ENCODE peak calls at places on chromosomes 13 and 19, in ten cellular contexts. M, Q, I, T, R, C, H, N, W and U are unnamed samples.
A peak's percentile ranks its signal among the peaks of the same experiment; 100 is the strongest.

GRCh38 chr19:4066176-4066606 is 508 bp downstream of the ZBTB7A start:
- DNase-seq in M (no peak), Q (no peak), I (no peak), T (no peak), R (no peak), C (no peak), H (no peak), N (no peak), W (peak; percentile 71), U (no peak)

GRCh38 chr19:30428856-30429255 is 56.7 kb downstream of the ZNF536 start:
- DNase-seq in M (no peak), Q (no peak), I (no peak), T (no peak), R (no peak), C (no peak), H (no peak), N (no peak), W (no peak), U (no peak)

GRCh38 chr19:37218592-37218935 is 550 bp downstream of the ZNF383 start:
- DNase-seq in M (no peak), Q (peak; percentile 34), I (no peak), T (no peak), R (no peak), C (no peak), H (no peak), N (no peak), W (no peak), U (no peak)

GRCh38 chr13:43307921-43308433 is 284.6 kb downstream of the DNAJC15 start:
- DNase-seq in M (peak; percentile 88), Q (peak; percentile 86), I (peak; percentile 37), T (peak; percentile 79), R (peak; percentile 59), C (peak; percentile 34), H (peak; percentile 16), N (peak; percentile 71), W (peak; percentile 67), U (no peak)

GRCh38 chr19:48635263-48635965 is 1.8 kb downstream of the DBP start:
- DNase-seq in M (peak; percentile 75), Q (no peak), I (peak; percentile 73), T (peak; percentile 78), R (no peak), C (no peak), H (peak; percentile 54), N (peak; percentile 72), W (peak; percentile 80), U (no peak)

GRCh38 chr19:17721821-17722220 is 2.5 kb downstream of the MAP1S start:
- DNase-seq in M (peak; percentile 35), Q (no peak), I (no peak), T (peak; percentile 31), R (no peak), C (peak; percentile 53), H (peak; percentile 19), N (no peak), W (no peak), U (no peak)

GRCh38 chr19:31002852-31003251 is 346.4 kb downstream of the TSHZ3 start:
- DNase-seq in M (no peak), Q (peak; percentile 4), I (no peak), T (no peak), R (no peak), C (no peak), H (no peak), N (no peak), W (no peak), U (no peak)

GRCh38 chr13:24693862-24694471 is 13.8 kb downstream of the ATP12A start:
- DNase-seq in M (no peak), Q (peak; percentile 67), I (peak; percentile 71), T (peak; percentile 38), R (no peak), C (peak; percentile 47), H (peak; percentile 78), N (peak; percentile 33), W (peak; percentile 49), U (peak; percentile 5)

GRCh38 chr13:107799001-107799400 is 416.3 kb downstream of the LIG4 start:
- DNase-seq in M (no peak), Q (no peak), I (no peak), T (no peak), R (no peak), C (no peak), H (peak; percentile 69), N (no peak), W (no peak), U (no peak)

GRCh38 chr13:99465454-99465853 is 35.8 kb upstream of the TM9SF2 start:
- DNase-seq in M (no peak), Q (no peak), I (no peak), T (no peak), R (no peak), C (no peak), H (no peak), N (no peak), W (no peak), U (no peak)

GRCh38 chr19:30557212-30557611 is 185.0 kb downstream of the ZNF536 start:
- DNase-seq in M (no peak), Q (no peak), I (no peak), T (no peak), R (no peak), C (no peak), H (peak; percentile 21), N (no peak), W (no peak), U (no peak)

GRCh38 chr19:7806876-7807275 is 23.1 kb upstream of the EVI5L start:
- DNase-seq in M (no peak), Q (no peak), I (no peak), T (no peak), R (no peak), C (no peak), H (no peak), N (no peak), W (no peak), U (no peak)

GRCh38 chr13:87536899-87537298 is 134.3 kb upstream of the SLITRK5 start:
- DNase-seq in M (no peak), Q (no peak), I (no peak), T (no peak), R (no peak), C (no peak), H (no peak), N (no peak), W (no peak), U (no peak)

GRCh38 chr13:77095288-77095687 is 68.3 kb upstream of the FBXL3 start:
- DNase-seq in M (no peak), Q (no peak), I (no peak), T (no peak), R (no peak), C (no peak), H (no peak), N (no peak), W (no peak), U (no peak)

GRCh38 chr13:89883893-89884448 is 1463.5 kb upstream of the MIR17HG start:
- DNase-seq in M (no peak), Q (no peak), I (no peak), T (no peak), R (no peak), C (no peak), H (no peak), N (no peak), W (no peak), U (no peak)

DNA sequence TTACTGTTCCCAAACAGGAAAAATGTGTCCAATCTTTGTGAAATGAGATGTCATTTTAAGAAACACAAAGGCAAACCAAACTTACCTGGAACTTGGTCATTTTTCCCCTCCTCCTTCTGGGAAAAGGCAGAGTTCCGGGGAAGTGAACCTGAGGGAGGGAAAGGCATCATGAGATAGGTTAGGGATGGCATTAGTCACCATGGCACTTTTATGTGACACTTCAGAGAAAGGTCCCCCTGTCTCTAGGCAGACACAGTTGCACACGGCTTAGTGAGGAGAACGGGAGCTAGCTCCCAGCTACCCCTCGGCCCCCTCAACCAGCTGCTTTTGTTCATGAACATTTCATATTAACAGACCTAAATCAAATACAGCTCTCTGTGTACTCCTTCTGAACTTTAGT is 1.5 kb downstream of the ZNF235 start:
- DNase-seq in M (no peak), Q (no peak), I (no peak), T (no peak), R (no peak), C (no peak), H (peak; percentile 12), N (no peak), W (no peak), U (no peak)
- H3K4me3 ChIP-seq in M (no peak overlapping the region), Q (peak overlapping the region; percentile 97), I (no peak overlapping the region), T (peak overlapping the region; percentile 92), R (peak overlapping the region; percentile 97), C (no peak overlapping the region), H (peak overlapping the region; percentile 89), N (no peak overlapping the region), W (no peak overlapping the region), U (no peak overlapping the region)

DNA sequence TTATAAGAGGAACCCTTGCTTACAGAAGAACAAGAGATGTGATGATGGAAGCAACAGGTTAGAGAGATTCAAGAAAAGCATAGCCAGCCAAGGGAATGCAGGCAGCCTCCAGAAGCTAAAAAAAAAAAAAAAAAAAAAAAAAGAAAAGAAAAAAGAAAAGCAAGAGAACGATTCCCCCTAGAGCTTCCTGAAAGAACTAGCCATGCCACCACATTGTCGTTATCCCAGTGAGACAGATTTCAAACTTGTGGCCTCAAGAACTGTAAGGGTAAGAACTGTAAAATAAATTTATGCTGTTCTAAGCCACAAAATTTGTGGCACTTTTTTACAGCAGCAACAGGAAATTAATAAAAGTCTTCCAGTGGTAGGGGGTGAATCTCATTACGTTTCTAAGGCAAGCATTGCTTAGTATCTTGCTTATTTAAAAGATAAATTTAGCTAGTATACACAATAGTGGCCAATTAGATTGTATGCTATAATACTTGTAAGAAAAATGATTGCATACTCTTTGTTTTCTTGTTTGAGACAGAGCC is 21.8 kb downstream of the RFXAP start:
- DNase-seq in M (no peak), Q (no peak), I (no peak), T (no peak), R (no peak), C (no peak), H (no peak), N (no peak), W (no peak), U (no peak)
- TF ChIP-seq CTCF in M (no peak), Q (peak; percentile 1), I (no peak), T (no peak), R (no peak), C (no peak), H (no peak), N (no peak), W (no peak), U (no peak)

DNA sequence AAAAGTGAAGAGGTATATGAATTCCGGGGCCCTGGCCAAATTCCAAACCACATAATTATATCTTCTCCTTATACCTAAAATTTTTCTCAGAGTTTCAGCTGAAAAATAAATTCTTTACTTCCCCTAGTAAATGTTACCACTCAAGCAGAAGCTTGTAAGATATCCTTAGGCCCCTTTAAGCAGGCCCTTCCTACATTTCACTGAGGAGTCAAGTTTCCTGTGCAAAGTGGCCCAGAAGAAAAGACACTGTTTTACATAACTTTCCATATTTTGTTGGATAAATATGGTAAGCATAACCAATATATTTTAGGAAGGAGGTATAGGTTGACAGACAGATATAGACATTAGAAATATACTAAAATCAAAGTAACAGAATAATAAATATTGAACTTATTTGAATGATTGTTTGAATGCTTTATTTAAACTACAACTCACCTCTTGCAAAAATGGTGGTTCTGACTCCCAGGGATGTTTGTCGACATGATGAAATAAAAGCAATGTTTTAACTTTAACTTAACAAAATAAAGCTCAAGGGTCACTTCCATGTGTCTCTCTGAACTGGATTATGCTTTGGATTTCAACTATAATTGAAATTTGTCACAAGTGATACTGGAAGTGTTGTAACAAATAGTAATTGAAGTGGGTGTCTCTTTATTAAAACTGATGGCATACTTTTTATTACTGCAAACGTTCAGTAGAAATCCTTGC is 141.2 kb downstream of the SPRY2 start:
- DNase-seq in M (no peak), Q (no peak), I (no peak), T (no peak), R (no peak), C (no peak), H (no peak), N (no peak), W (no peak), U (no peak)
- H3K27ac ChIP-seq in M (no peak overlapping the region), Q (no peak overlapping the region), I (no peak overlapping the region), T (no peak overlapping the region), R (no peak overlapping the region), C (no peak overlapping the region), H (no peak overlapping the region), N (no peak overlapping the region), W (no peak overlapping the region), U (no peak overlapping the region)

GRCh38 chr13:112583592-112584277 is 4.2 kb downstream of the TUBGCP3 start:
- DNase-seq in M (no peak), Q (no peak), I (no peak), T (peak; percentile 49), R (no peak), C (no peak), H (no peak), N (no peak), W (peak; percentile 43), U (no peak)
- H3K4me3 ChIP-seq in M (no peak overlapping the region), Q (no peak overlapping the region), I (no peak overlapping the region), T (no peak overlapping the region), R (no peak overlapping the region), C (no peak overlapping the region), H (no peak overlapping the region), N (no peak overlapping the region), W (no peak overlapping the region), U (no peak overlapping the region)